ENCODE peak calls at places on chromosomes 16 and 17, in four cellular contexts. P, U, K and E are unnamed samples.
A peak's percentile ranks its signal among the peaks of the same experiment; 100 is the strongest.

GRCh38 chr16:86668136-86668535 is 89.8 kb downstream of the FOXL1 start:
- DNase-seq in P (peak; percentile 63), K (no peak), U (no peak), E (no peak)

GRCh38 chr16:23254338-23254737 is 47.8 kb upstream of the SCNN1B start:
- DNase-seq in K (no peak), P (no peak), U (no peak), E (no peak)

GRCh38 chr17:82830249-82830661 is 9.6 kb downstream of the ZNF750 start:
- DNase-seq in U (no peak), K (no peak), P (no peak), E (no peak)

GRCh38 chr17:7558544-7559306 is at the start of gene TNFSF13:
- DNase-seq in K (no peak), U (no peak), P (no peak), E (no peak)

GRCh38 chr16:56998861-56999260 is 9.5 kb downstream of the NLRC5 start:
- DNase-seq in P (no peak), K (no peak), U (no peak), E (no peak)

GRCh38 chr17:66272699-66273390 is 29.6 kb upstream of the PRKCA start:
- DNase-seq in K (no peak), P (no peak), U (no peak), E (no peak)

GRCh38 chr17:34853916-34854315 is 107.3 kb downstream of the CCT6B start:
- DNase-seq in U (no peak), P (no peak), K (no peak), E (no peak)

GRCh38 chr16:71899171-71899570 is 3.8 kb downstream of the IST1 start:
- DNase-seq in P (no peak), K (no peak), U (no peak), E (no peak)

GRCh38 chr16:8505327-8505991 is 84.9 kb downstream of the TMEM114 start:
- DNase-seq in U (no peak), P (peak; percentile 44), K (no peak), E (no peak)

GRCh38 chr16:77599793-77600415 is 122.4 kb upstream of the NUDT7 start:
- DNase-seq in U (no peak), P (no peak), K (peak; percentile 41), E (no peak)

GRCh38 chr17:37117743-37118142 is 169.0 kb downstream of the AATF start:
- DNase-seq in U (no peak), P (no peak), K (no peak), E (no peak)

GRCh38 chr17:79836952-79837887 is 2.0 kb downstream of the CBX4 start:
- DNase-seq in P (no peak), U (peak; percentile 77), K (peak; percentile 88), E (no peak)

GRCh38 chr16:34078697-34079096 is 619.3 kb downstream of the TP53TG3F start:
- DNase-seq in U (no peak), K (no peak), P (peak; percentile 8), E (no peak)
- H3K9me3 ChIP-seq in U (no peaks in the 10 kb centered on the region), K (peaks cover 100% of the 10 kb centered on the region), P (peaks cover 21% of the 10 kb centered on the region), E (peaks cover 5% of the 10 kb centered on the region)

DNA sequence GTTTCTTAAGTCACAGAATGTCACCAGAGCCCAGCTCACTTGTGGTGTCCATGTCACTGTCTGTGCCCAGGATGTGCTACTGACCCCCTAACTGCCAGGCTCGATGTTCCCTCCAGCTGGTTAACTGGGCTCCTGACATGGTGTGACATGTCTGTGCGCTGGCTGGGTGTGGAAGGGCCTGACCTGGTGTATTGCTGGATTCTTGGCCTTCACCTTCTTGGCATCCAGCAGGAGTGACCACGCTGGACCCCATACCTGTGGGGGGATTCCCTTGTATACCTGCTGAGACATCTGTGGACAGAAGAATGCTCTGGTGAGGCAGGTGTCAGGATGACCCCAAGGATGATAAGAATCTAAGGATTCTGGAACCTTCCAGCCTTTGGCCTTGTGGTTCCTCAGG is 1690.1 kb downstream of the TP53TG3F start:
- DNase-seq in P (no peak), K (no peak), U (no peak), E (no peak)
- H3K9me3 ChIP-seq in P (no peaks in the 10 kb centered on the region), K (peaks cover 93% of the 10 kb centered on the region), U (no peaks in the 10 kb centered on the region), E (no peaks in the 10 kb centered on the region)

DNA sequence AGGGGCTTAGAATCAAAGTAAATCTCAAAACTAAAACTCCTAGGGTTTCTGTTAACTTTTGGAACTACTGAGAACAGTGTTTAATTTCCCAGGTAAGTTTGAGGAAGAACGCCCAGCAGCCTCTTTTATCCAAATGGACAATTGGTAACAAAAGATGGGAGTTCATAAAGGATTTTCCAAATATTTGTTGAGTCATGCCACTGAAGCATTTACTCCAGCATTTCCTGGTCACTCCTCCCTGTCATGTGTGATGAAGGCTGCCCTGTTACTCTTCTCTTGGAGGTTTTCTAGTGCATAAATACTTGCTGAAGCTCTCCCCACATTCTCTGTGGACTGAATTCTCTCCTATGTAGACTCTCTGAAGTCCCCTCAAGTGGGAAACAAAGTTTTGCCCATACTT is 16.5 kb downstream of the ZNF75A start:
- DNase-seq in K (peak; percentile 12), U (no peak), P (no peak), E (no peak)
- H3K9me3 ChIP-seq in K (no peaks in the 10 kb centered on the region), U (peaks cover 48% of the 10 kb centered on the region), P (peaks cover 37% of the 10 kb centered on the region), E (peaks cover 36% of the 10 kb centered on the region)

GRCh38 chr16:31819386-31819785 is 54.2 kb upstream of the ZNF267 start:
- DNase-seq in K (no peak), P (no peak), U (no peak), E (no peak)
- H3K9me3 ChIP-seq in K (no peaks in the 10 kb centered on the region), P (no peaks in the 10 kb centered on the region), U (no peaks in the 10 kb centered on the region), E (no peaks in the 10 kb centered on the region)

GRCh38 chr17:43360739-43361498 is 37.9 kb upstream of the ARL4D start:
- DNase-seq in U (peak; percentile 96), K (peak; percentile 99), P (peak; percentile 96), E (peak; percentile 82)
- H3K9me3 ChIP-seq in U (no peaks in the 10 kb centered on the region), K (no peaks in the 10 kb centered on the region), P (no peaks in the 10 kb centered on the region), E (no peaks in the 10 kb centered on the region)

GRCh38 chr17:27086526-27086925 is 207.4 kb upstream of the WSB1 start:
- DNase-seq in P (no peak), U (no peak), K (no peak), E (no peak)
- H3K9me3 ChIP-seq in P (peaks cover 17% of the 10 kb centered on the region), U (no peaks in the 10 kb centered on the region), K (no peaks in the 10 kb centered on the region), E (no peaks in the 10 kb centered on the region)

GRCh38 chr16:75456971-75457370 is 7.5 kb downstream of the TMEM170A start:
- DNase-seq in K (no peak), P (no peak), U (no peak), E (no peak)

GRCh38 chr16:75458439-75458838 is 6.0 kb downstream of the TMEM170A start:
- DNase-seq in U (no peak), K (no peak), P (no peak), E (no peak)

GRCh38 chr16:75459691-75460090 is 4.8 kb downstream of the TMEM170A start:
- DNase-seq in U (no peak), P (no peak), K (no peak), E (no peak)

GRCh38 chr16:75457485-75458021 is 6.9 kb downstream of the TMEM170A start:
- DNase-seq in U (no peak), P (no peak), K (no peak), E (no peak)

DNA sequence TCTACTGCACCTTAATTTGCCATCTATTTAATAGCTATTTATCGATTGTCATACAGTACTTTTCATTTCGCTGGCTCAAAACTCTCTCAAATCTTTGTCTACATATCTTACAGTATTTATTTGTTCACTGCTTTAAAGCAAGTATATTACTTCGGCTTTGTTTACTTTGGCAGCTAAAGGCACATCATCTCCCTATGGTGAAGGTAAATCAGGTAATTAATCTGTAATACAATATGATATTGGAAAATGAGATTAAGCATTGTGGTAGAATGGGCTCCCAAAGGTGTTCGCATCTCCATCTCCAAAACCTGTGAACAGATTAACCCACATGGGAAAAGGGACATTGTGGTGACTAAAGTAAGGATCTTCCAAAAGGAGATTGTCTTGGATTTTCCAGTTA is 6.5 kb downstream of the TMEM170A start:
- DNase-seq in K (no peak), P (no peak), U (no peak), E (no peak)
- H3K9me3 ChIP-seq in K (no peaks in the 10 kb centered on the region), P (no peaks in the 10 kb centered on the region), U (no peaks in the 10 kb centered on the region), E (no peaks in the 10 kb centered on the region)

DNA sequence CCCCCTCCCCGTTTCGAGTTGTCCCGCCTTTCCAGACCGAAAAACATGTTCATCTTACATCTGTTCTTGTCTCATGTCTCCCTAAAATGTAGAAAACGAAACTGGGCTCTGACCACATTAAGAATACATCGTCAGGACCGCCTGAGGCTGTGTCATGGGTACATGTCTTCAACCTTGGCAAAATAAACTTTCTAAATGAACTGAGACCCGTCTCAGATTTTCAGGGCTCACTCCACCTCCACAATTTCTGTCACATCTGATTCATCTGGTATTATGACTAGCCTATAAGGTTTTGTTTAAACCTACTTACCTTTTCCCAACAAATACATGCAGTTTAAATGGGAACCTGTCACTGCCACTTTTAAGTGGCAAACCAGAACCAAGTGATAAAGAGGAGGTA is 621 bp downstream of the SDR42E1 start:
- DNase-seq in P (no peak), K (no peak), U (no peak), E (no peak)
- H3K9me3 ChIP-seq in P (peaks cover 48% of the 10 kb centered on the region), K (peaks cover 36% of the 10 kb centered on the region), U (no peaks in the 10 kb centered on the region), E (no peaks in the 10 kb centered on the region)

GRCh38 chr16:74449470-74449869 is 28.2 kb upstream of the CLEC18B start:
- DNase-seq in P (no peak), U (no peak), K (no peak), E (no peak)
- H3K9me3 ChIP-seq in P (no peaks in the 10 kb centered on the region), U (no peaks in the 10 kb centered on the region), K (no peaks in the 10 kb centered on the region), E (no peaks in the 10 kb centered on the region)